ENCODE peak calls at places on chromosome 17, in eight cellular contexts. T, H, Q, N, A, X, C and D are unnamed samples.
A peak's percentile ranks its signal among the peaks of the same experiment; 100 is the strongest.

GRCh38 chr17:49597928-49598655 is 22.4 kb downstream of the NXPH3 start:
- DNase-seq in T (no peak), H (no peak), Q (no peak), N (no peak), A (no peak), X (peak; percentile 64), C (no peak), D (no peak)

GRCh38 chr17:40351185-40352043 is 13.1 kb downstream of the GJD3 start:
- DNase-seq in T (peak; percentile 87), H (no peak), Q (no peak), N (no peak), A (no peak), X (no peak), C (no peak), D (peak; percentile 42)

GRCh38 chr17:42111901-42112551 is 488 bp downstream of the DHX58 start:
- DNase-seq in T (no peak), H (no peak), Q (no peak), N (peak; percentile 76), A (no peak), X (peak; percentile 57), C (peak; percentile 46), D (no peak)

GRCh38 chr17:74160656-74161500 is 42.6 kb upstream of the RPL38 start:
- DNase-seq in T (no peak), H (no peak), Q (peak; percentile 75), N (peak; percentile 20), A (no peak), X (no peak), C (no peak), D (no peak)

GRCh38 chr17:32487460-32488176 is 825 bp downstream of the CDK5R1 start:
- DNase-seq in T (peak; percentile 76), H (no peak), Q (no peak), N (no peak), A (peak; percentile 60), X (no peak), C (peak; percentile 54), D (peak; percentile 55)

GRCh38 chr17:44049294-44050080 is 17.0 kb downstream of the LSM12 start:
- DNase-seq in T (no peak), H (no peak), Q (no peak), N (no peak), A (no peak), X (no peak), C (no peak), D (no peak)

GRCh38 chr17:67830440-67830839 is 5.1 kb downstream of the BPTF start:
- DNase-seq in T (peak; percentile 43), H (no peak), Q (no peak), N (peak; percentile 50), A (peak; percentile 64), X (no peak), C (no peak), D (peak; percentile 15)

GRCh38 chr17:56798916-56799315 is 34.8 kb downstream of the C17orf67 start:
- DNase-seq in T (no peak), H (no peak), Q (no peak), N (peak; percentile 83), A (peak; percentile 61), X (no peak), C (no peak), D (peak; percentile 30)

GRCh38 chr17:514584-514983 is 162.0 kb upstream of the RPH3AL start:
- DNase-seq in T (no peak), H (no peak), Q (no peak), N (no peak), A (no peak), X (no peak), C (no peak), D (no peak)

GRCh38 chr17:43917348-43918025 is 10.2 kb upstream of the MPP2 start:
- DNase-seq in T (no peak), H (peak; percentile 36), Q (no peak), N (peak; percentile 87), A (peak; percentile 45), X (peak; percentile 19), C (peak; percentile 79), D (peak; percentile 47)

GRCh38 chr17:40937384-40937819 is at the start of gene KRT23:
- DNase-seq in T (no peak), H (no peak), Q (no peak), N (peak; percentile 44), A (no peak), X (no peak), C (no peak), D (peak; percentile 15)

GRCh38 chr17:69363488-69364210 is 36.7 kb upstream of the ABCA5 start:
- DNase-seq in T (no peak), H (no peak), Q (no peak), N (no peak), A (no peak), X (no peak), C (no peak), D (no peak)

GRCh38 chr17:69356625-69357024 is 29.7 kb upstream of the ABCA5 start:
- DNase-seq in T (no peak), H (no peak), Q (no peak), N (no peak), A (no peak), X (no peak), C (no peak), D (no peak)

GRCh38 chr17:69357701-69358100 is 30.8 kb upstream of the ABCA5 start:
- DNase-seq in T (no peak), H (no peak), Q (no peak), N (no peak), A (peak; percentile 6), X (no peak), C (peak; percentile 17), D (no peak)

GRCh38 chr17:69361156-69361555 is 34.2 kb upstream of the ABCA5 start:
- DNase-seq in T (no peak), H (no peak), Q (no peak), N (no peak), A (no peak), X (no peak), C (no peak), D (no peak)

DNA sequence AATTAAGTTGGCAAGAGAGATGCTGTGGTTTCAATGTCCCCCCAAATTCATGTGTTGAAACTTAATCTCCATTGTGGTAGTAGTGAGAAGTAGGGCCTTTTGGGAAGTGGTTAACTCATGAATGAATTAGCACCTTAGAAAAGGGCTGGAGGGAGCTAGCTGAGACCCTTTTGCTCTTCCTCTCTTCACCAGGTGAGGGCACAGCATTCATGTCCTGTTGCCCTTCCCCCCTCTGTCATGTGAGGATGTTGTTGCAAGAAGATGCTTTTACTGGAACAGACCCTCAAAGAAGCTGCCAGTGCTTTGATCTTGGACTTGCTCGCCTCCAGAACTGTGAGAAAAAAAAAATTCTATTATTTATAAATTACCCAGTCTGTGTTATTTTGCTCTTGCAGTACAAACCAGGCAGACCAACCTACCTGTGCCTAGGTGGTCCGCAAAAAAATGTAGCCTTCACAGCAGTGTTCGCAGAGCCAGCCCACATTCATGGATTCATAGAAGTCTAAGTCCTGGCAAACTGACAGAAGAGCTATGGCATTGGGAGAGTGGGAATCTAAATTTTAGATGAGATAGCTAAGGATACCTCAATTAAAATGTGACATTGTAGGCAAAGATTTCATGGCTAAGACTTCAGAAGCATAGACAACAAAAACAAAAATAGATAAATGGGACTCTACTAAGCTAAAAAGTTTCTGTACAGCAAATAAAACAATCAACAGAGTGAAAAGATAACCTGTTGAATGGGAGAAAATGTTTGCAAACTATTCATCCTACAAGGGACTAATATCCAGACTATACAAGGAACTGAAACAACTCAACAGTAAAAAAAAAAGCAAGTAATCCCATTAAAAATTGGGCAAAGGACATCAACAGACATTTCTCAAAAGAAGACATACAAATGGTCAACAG is 32.0 kb upstream of the ABCA5 start:
- DNase-seq in T (peak; percentile 36), H (no peak), Q (no peak), N (peak; percentile 88), A (peak; percentile 29), X (no peak), C (peak; percentile 67), D (peak; percentile 10)
- TF ChIP-seq CTCF in T (peak; percentile 27), H (no peak), Q (peak; percentile 21), N (peak; percentile 71), A (no peak), X (no peak), C (peak; percentile 42), D (peak; percentile 18)

DNA sequence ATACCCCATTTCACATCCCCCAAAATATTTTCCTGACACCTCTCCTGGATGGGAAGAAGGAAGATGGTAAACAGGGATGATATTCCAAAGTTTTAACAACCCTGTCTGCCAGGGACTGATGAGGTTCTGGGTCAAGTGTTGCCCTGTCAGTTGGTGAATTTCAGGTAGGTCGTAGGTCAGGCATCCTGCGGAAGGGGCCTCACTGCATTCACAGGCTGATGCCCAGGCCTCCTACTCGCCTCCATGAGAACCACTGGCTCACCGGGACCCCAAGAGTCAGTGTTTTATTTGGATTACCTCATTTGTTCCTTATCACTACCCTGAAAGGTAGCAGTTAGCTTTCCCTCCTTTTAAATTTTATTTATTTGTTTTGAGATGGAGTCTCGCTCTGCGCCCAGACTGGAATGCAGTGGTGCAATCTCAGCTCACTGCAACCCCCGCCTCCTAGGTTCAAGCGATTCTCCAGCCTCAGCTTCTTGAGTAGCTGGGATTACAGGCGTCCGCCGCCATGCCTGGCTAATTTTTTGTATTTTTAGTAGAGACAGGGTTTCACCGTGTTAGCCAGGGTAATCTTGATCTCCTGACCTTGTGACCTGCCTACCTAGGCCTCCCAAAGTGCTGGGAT is 10.5 kb downstream of the ZBTB4 start:
- DNase-seq in T (no peak), H (no peak), Q (no peak), N (no peak), A (no peak), X (no peak), C (no peak), D (no peak)
- TF ChIP-seq CTCF in T (no peak), H (no peak), Q (no peak), N (no peak), A (no peak), X (no peak), C (no peak), D (no peak)

DNA sequence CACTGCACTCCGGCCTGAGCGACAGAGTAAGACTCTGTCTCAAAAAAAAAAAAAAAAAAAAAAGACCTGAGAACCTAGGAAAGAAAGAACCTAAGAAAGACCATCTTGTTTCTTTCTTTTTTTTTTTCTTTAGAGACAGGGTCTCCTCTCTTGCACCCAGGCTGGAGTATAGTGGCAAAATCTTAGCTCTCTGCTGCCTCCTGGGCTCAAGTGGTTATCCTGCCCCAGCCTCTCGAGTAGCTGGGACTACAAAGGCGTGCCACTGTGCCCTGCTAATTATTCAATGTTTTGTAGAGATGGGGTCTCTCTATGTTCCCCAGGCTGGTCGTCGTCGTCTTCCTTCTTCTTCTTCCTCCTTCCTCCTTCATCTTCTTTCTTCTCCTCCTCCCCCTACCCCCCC is 7.8 kb upstream of the BIRC5 start:
- DNase-seq in T (no peak), H (no peak), Q (no peak), N (no peak), A (no peak), X (no peak), C (no peak), D (no peak)
- TF ChIP-seq CTCF in T (peak; percentile 16), H (no peak), Q (no peak), N (peak; percentile 51), A (peak; percentile 2), X (no peak), C (peak; percentile 1), D (no peak)

GRCh38 chr17:30975042-30975820 is 4.4 kb downstream of the RNF135 start:
- DNase-seq in T (no peak), H (no peak), Q (no peak), N (peak; percentile 20), A (no peak), X (no peak), C (no peak), D (no peak)

GRCh38 chr17:30970757-30971567 is at the start of gene RNF135:
- DNase-seq in T (no peak), H (peak; percentile 79), Q (peak; percentile 91), N (peak; percentile 92), A (peak; percentile 40), X (peak; percentile 87), C (peak; percentile 90), D (peak; percentile 68)

GRCh38 chr17:30964878-30965277 is 6.0 kb upstream of the RNF135 start:
- DNase-seq in T (no peak), H (no peak), Q (no peak), N (no peak), A (no peak), X (peak; percentile 31), C (no peak), D (no peak)

GRCh38 chr17:30969989-30970680 is 704 bp upstream of the RNF135 start:
- DNase-seq in T (no peak), H (no peak), Q (no peak), N (peak; percentile 60), A (no peak), X (peak; percentile 62), C (peak; percentile 69), D (no peak)
- TF ChIP-seq CTCF in T (no peak), H (no peak), Q (no peak), N (no peak), A (no peak), X (peak; percentile 73), C (no peak), D (no peak)